ENCODE peak calls at places on chromosomes 7 and 10, in nine cellular contexts. I, J, R, A, V, Z, H, P and B are unnamed samples.

GRCh38 chr7:75888464-75889222 is 9.8 kb downstream of the RHBDD2 start:
- DNase-seq in I (no peak), H (no peak), Z (no peak), J (no peak), V (peak), P (no peak), A (no peak), R (no peak), B (no peak)

GRCh38 chr7:79608005-79608404 is 154.5 kb upstream of the MAGI2 start:
- DNase-seq in R (no peak), J (no peak), A (no peak), P (no peak), I (no peak), V (no peak), Z (no peak), H (no peak), B (no peak)

GRCh38 chr10:12884851-12885250 is 116.7 kb downstream of the CCDC3 start:
- DNase-seq in V (no peak), J (no peak), H (no peak), A (no peak), Z (no peak), R (no peak), P (no peak), I (no peak), B (no peak)

GRCh38 chr10:13371879-13372470 is 23.9 kb upstream of the SEPHS1 start:
- DNase-seq in I (peak), H (peak), A (peak), V (peak), J (peak), R (peak), P (peak), Z (peak), B (peak)

GRCh38 chr7:55556031-55556430 is 16.3 kb downstream of the VOPP1 start:
- DNase-seq in I (no peak), V (no peak), R (no peak), P (no peak), H (peak), J (no peak), A (no peak), Z (no peak), B (no peak)

GRCh38 chr7:75861636-75862035 is 17.2 kb upstream of the RHBDD2 start:
- DNase-seq in J (no peak), A (no peak), P (no peak), Z (no peak), V (no peak), I (no peak), R (no peak), H (no peak), B (no peak)

GRCh38 chr7:101535333-101535732 is 93.8 kb downstream of the MYL10 start:
- DNase-seq in I (no peak), Z (no peak), V (no peak), H (no peak), A (no peak), J (no peak), R (no peak), P (no peak), B (no peak)

GRCh38 chr10:63700209-63700934 is 179.2 kb downstream of the REEP3 start:
- DNase-seq in V (no peak), R (no peak), A (peak), H (peak), J (no peak), P (no peak), I (peak), Z (peak), B (peak)

GRCh38 chr10:71964669-71965515 is 697 bp downstream of the CHST3 start:
- DNase-seq in P (no peak), I (peak), V (peak), J (peak), A (peak), Z (no peak), H (peak), R (no peak), B (peak)

GRCh38 chr10:59872892-59873463 is 33.4 kb downstream of the CCDC6 start:
- DNase-seq in R (no peak), V (no peak), H (no peak), P (no peak), J (no peak), I (peak), Z (peak), A (peak), B (peak)

GRCh38 chr7:120926943-120927346 is 23.6 kb upstream of the ING3 start:
- DNase-seq in H (peak), I (no peak), J (no peak), P (no peak), R (no peak), V (no peak), A (no peak), Z (no peak), B (no peak)

GRCh38 chr7:108181073-108181985 is 51.2 kb upstream of the LAMB4 start:
- DNase-seq in A (peak), I (peak), R (no peak), V (no peak), P (peak), Z (peak), H (peak), J (no peak), B (peak)

GRCh38 chr10:50224330-50224952 is 26.9 kb downstream of the ASAH2 start:
- DNase-seq in P (peak), A (peak), J (peak), V (no peak), I (peak), Z (peak), H (peak), R (no peak), B (peak)

GRCh38 chr10:79137826-79138225 is 69.1 kb downstream of the ZMIZ1 start:
- DNase-seq in Z (no peak), H (no peak), A (no peak), P (no peak), I (peak), J (peak), V (no peak), R (peak), B (no peak)

GRCh38 chr7:79317728-79318127 is 135.7 kb downstream of the MAGI2 start:
- DNase-seq in I (peak), H (peak), Z (peak), P (no peak), V (no peak), A (peak), R (no peak), J (no peak), B (peak)

GRCh38 chr10:19505320-19506092 is 310.7 kb upstream of the PLXDC2 start:
- DNase-seq in V (no peak), R (no peak), P (no peak), A (no peak), Z (no peak), H (no peak), I (no peak), J (no peak), B (no peak)

GRCh38 chr7:139568813-139569490 is 45.5 kb downstream of the CLEC2L start:
- DNase-seq in A (no peak), J (no peak), V (no peak), P (no peak), Z (no peak), I (no peak), H (no peak), R (peak), B (no peak)

GRCh38 chr7:79971058-79971457 is 163.6 kb upstream of the GNAI1 start:
- DNase-seq in Z (no peak), V (no peak), H (no peak), R (no peak), J (no peak), A (no peak), P (no peak), I (no peak), B (no peak)

GRCh38 chr10:86654411-86655172 is at the start of gene OPN4:
- DNase-seq in A (peak), I (peak), Z (no peak), H (no peak), J (no peak), P (no peak), R (peak), V (peak), B (no peak)

GRCh38 chr10:123786896-123787295 is 104.7 kb downstream of the CPXM2 start:
- DNase-seq in A (no peak), R (no peak), H (no peak), Z (no peak), J (no peak), I (no peak), V (no peak), P (no peak), B (no peak)

GRCh38 chr10:21603721-21604120 is 69.7 kb downstream of the MLLT10 start:
- DNase-seq in Z (no peak), J (no peak), A (no peak), P (no peak), R (no peak), V (no peak), H (no peak), I (no peak), B (no peak)

GRCh38 chr7:105678811-105679495 is 97.7 kb upstream of the EFCAB10 start:
- DNase-seq in V (peak), I (no peak), J (no peak), A (no peak), H (peak), P (no peak), Z (no peak), R (peak), B (no peak)

GRCh38 chr10:101216207-101216607 is 13.1 kb downstream of the LBX1 start:
- DNase-seq in A (no peak), I (no peak), R (no peak), V (no peak), J (no peak), P (no peak), H (no peak), Z (no peak), B (no peak)

GRCh38 chr10:49497358-49497757 is 41.6 kb downstream of the ERCC6 start:
- DNase-seq in V (no peak), Z (no peak), J (no peak), I (no peak), H (no peak), P (no peak), R (no peak), A (no peak), B (no peak)

GRCh38 chr7:102323914-102324195 is 32.4 kb downstream of the SPDYE6 start:
- DNase-seq in Z (no peak), J (no peak), V (no peak), A (no peak), H (no peak), R (peak), I (no peak), P (no peak), B (no peak)

GRCh38 chr10:71659050-71659738 is 60.4 kb downstream of the C10orf105 start:
- DNase-seq in Z (no peak), J (no peak), I (no peak), R (no peak), V (no peak), P (no peak), H (no peak), A (no peak), B (no peak)

GRCh38 chr10:121069061-121069850 is 218.1 kb downstream of the WDR11 start:
- DNase-seq in H (peak), A (no peak), V (no peak), I (peak), J (no peak), R (no peak), Z (no peak), P (no peak), B (no peak)

GRCh38 chr7:30469303-30469702 is 9.3 kb downstream of the NOD1 start:
- DNase-seq in J (no peak), A (peak), R (peak), P (no peak), Z (peak), H (no peak), I (peak), V (peak), B (peak)

GRCh38 chr10:61486738-61487396 is 33.7 kb upstream of the TMEM26 start:
- DNase-seq in J (no peak), Z (no peak), I (peak), H (peak), A (no peak), R (no peak), V (no peak), P (no peak), B (no peak)

GRCh38 chr7:30403477-30403876 is 75.1 kb downstream of the NOD1 start:
- DNase-seq in H (peak), Z (no peak), P (no peak), I (no peak), A (no peak), J (no peak), V (no peak), R (no peak), B (no peak)

GRCh38 chr10:1360011-1360580 is 303.9 kb downstream of the WDR37 start:
- DNase-seq in J (no peak), A (no peak), R (no peak), Z (no peak), P (peak), V (no peak), H (no peak), I (no peak), B (no peak)

GRCh38 chr10:119238577-119238976 is 31.2 kb downstream of the GRK5 start:
- DNase-seq in H (no peak), J (no peak), Z (no peak), R (no peak), P (no peak), V (no peak), A (no peak), I (no peak), B (no peak)

GRCh38 chr10:75662715-75663114 is 231.3 kb downstream of the LRMDA start:
- DNase-seq in Z (no peak), A (no peak), V (no peak), P (no peak), J (no peak), H (no peak), I (peak), R (no peak), B (peak)

DNA sequence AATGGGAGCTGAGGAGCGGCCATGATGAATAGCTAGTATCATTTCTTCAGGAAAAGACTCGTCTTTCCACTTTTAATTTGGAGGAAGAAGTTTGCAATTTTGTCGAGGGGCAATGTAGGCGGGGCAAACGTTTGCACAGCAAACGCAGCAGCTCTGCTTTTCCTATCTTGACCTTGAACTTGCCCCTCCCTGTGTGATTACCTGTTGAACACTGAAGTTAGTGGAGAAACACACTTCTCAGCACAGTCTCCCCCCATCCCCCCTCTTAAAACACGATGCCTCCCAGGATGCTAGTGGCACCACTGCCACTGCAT is 178 bp upstream of the EPDR1 start:
- DNase-seq in I (no peak), Z (no peak), J (no peak), H (no peak), R (no peak), V (no peak), A (no peak), P (no peak), B (no peak)
- TF ChIP-seq CTCF in I (no peak), Z (peak), J (no peak), H (no peak), R (no peak), V (no peak), A (peak), P (peak), B (no peak)

GRCh38 chr10:110919349-110919931 is at the start of gene SHOC2:
- DNase-seq in H (peak), A (no peak), I (no peak), Z (no peak), R (peak), P (peak), J (peak), V (peak), B (no peak)
- TF ChIP-seq CTCF in H (no peak), A (peak), I (peak), Z (peak), R (no peak), P (no peak), J (no peak), V (no peak), B (peak)

GRCh38 chr10:103593022-103593570 is 99.6 kb downstream of the NEURL1 start:
- DNase-seq in H (no peak), V (no peak), A (no peak), J (no peak), R (no peak), I (no peak), Z (no peak), P (no peak), B (no peak)
- TF ChIP-seq CTCF in H (no peak), V (no peak), A (no peak), J (no peak), R (no peak), I (no peak), Z (no peak), P (no peak), B (peak)

DNA sequence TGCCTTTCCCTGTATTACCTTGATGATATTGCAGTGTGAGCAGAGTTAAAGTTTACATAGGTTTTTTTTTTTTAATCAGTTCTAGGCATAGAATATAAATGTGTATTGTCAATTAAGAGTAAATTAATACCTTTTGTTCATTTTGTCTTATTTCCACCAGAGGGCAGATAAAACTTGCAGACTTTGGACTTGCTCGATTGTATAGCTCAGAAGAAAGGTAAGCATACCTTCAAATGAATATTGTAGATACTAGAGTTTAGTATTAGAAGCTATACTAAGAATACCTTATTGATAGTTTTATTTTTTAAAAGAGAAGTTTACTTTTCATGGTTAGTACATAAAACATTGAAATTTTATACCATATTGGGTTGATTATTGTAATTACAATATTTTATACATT is 86.8 kb downstream of the MPLKIP start:
- DNase-seq in V (no peak), J (no peak), Z (no peak), I (no peak), H (peak), A (no peak), R (no peak), P (no peak), B (no peak)
- TF ChIP-seq CTCF in V (no peak), J (no peak), Z (no peak), I (peak), H (peak), A (peak), R (no peak), P (peak), B (peak)